ENCODE peak calls at places on chromosomes 6 and 20, in ten cellular contexts. T is upper lobe of left lung, V is endothelial cell of umbilical vein, E is spleen, F is K562, O is stomach, B is breast epithelium, L is HCT116, R is sigmoid colon, M is prostate gland. X is an unnamed sample.

GRCh38 chr20:47708140-47708807 is 77.0 kb downstream of the SULF2 start:
- DNase-seq in T (no peak), F (no peak), B (no peak), R (no peak), O (no peak), E (no peak), L (no peak), M (no peak), V (no peak), X (no peak)

GRCh38 chr6:116761779-116762178 is 3.7 kb downstream of the FAM162B start:
- DNase-seq in E (no peak), B (no peak), V (no peak), F (peak; percentile 10), L (no peak), R (no peak), O (no peak), M (no peak), T (no peak), X (no peak)

GRCh38 chr6:28542440-28543293 is 17.0 kb downstream of the GPX5 start:
- DNase-seq in M (peak; percentile 41), F (peak; percentile 92), L (peak; percentile 90), T (no peak), E (no peak), V (peak; percentile 70), B (no peak), R (no peak), O (no peak), X (peak; percentile 58)

GRCh38 chr6:46491789-46492547 is 719 bp upstream of the RCAN2 start:
- DNase-seq in R (no peak), O (peak; percentile 50), T (peak; percentile 84), F (no peak), V (peak; percentile 10), E (peak; percentile 83), B (peak; percentile 23), M (peak; percentile 32), L (peak; percentile 24), X (peak; percentile 34)

GRCh38 chr6:31767096-31767645 is 4.7 kb downstream of the SAPCD1 start:
- DNase-seq in L (no peak), B (no peak), M (no peak), R (no peak), F (no peak), V (no peak), O (no peak), E (peak; percentile 46), T (no peak), X (no peak)

GRCh38 chr6:13229205-13230085 is 98.9 kb downstream of the TBC1D7 start:
- DNase-seq in E (no peak), T (no peak), V (no peak), B (no peak), O (no peak), R (no peak), L (peak; percentile 4), M (no peak), F (no peak), X (no peak)

GRCh38 chr6:102458990-102459389 is 1065.5 kb downstream of the GRIK2 start:
- DNase-seq in O (no peak), M (no peak), E (no peak), L (no peak), R (no peak), B (no peak), T (no peak), V (no peak), F (no peak), X (no peak)

GRCh38 chr6:77883849-77884248 is 231.0 kb downstream of the MEI4 start:
- DNase-seq in V (peak; percentile 74), L (no peak), T (no peak), E (no peak), F (no peak), M (no peak), R (no peak), B (no peak), O (no peak), X (no peak)

GRCh38 chr20:9160760-9161159 is 91.9 kb downstream of the PLCB4 start:
- DNase-seq in M (no peak), B (no peak), T (no peak), R (no peak), L (no peak), E (no peak), F (no peak), V (no peak), O (no peak), X (no peak)

GRCh38 chr6:42029062-42029685 is 21.1 kb upstream of the TAF8 start:
- DNase-seq in L (no peak), E (peak; percentile 32), R (no peak), M (no peak), O (no peak), V (no peak), T (no peak), F (no peak), B (no peak), X (no peak)

GRCh38 chr6:96391776-96392175 is 129.8 kb upstream of the UFL1 start:
- DNase-seq in F (no peak), L (no peak), O (peak; percentile 44), V (no peak), T (no peak), E (no peak), R (no peak), M (no peak), B (no peak), X (peak; percentile 14)

GRCh38 chr6:108030223-108030622 is 44.3 kb downstream of the OSTM1 start:
- DNase-seq in O (no peak), M (no peak), B (no peak), E (no peak), V (no peak), R (no peak), L (no peak), T (no peak), F (no peak), X (no peak)

DNA sequence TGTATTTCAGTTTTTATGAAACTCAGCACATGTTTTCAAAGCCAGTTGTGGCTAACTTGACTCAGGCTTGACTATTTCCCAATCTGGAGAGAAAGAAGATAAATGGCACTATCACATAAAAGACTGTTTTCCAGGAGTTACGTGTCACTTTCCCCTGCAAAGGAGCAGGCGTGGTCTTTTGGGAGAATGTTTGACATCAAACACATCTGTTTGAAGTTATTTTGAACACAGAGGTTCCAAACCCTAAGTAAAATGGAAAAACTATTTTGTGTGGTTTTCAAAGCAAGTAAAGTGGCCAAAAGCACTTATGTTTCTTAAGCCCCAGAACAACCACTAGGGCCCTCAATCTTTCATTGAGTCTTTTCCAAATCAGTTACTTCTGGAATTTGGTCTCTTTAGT is 89.7 kb downstream of the FOXF2 start:
- DNase-seq in V (no peak), O (no peak), R (no peak), L (no peak), F (no peak), E (no peak), T (no peak), M (no peak), B (no peak), X (no peak)
- TF ChIP-seq CTCF in V (no peak), O (no peak), R (no peak), L (no peak), F (no peak), E (no peak), T (no peak), M (no peak), B (no peak), X (no peak)

DNA sequence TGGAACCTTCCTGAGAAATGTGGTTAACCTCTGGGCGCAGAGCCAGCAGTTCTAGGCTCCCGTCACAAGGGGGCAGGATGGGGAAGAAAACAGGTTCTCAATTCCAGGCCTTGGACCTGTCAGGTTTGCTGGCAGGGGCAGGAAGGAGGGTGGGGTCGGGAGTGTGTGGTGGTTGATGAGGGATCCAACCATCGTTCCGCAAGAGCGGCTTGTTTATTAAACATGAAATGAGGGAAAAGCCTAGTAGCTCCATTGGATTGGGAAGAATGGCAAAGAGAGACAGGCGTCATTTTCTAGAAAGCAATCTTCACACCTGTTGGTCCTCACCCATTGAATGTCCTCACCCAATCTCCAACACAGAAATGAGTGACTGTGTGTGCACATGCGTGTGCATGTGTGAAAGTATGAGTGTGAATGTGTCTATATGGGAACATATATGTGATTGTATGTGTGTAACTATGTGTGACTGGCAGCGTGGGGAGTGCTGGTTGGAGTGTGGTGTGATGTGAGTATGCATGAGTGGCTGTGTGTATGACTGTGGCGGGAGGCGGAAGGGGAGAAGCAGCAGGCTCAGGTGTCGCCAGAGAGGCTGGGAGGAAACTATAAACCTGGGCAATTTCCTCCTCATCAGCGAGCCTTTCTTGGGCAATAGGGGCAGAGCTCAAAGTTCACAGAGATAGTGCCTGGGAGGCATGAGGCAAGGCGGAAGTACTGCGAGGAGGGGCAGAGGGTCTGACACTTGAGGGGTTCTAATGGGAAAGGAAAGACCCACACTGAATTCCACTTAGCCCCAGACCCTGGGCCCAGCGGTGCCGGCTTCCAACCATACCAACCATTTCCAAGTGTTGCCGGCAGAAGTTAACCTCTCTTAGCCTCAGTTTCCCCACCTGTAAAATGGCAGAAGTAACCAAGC is 29.6 kb downstream of the SRSF3 start:
- DNase-seq in V (peak; percentile 84), L (peak; percentile 58), R (peak; percentile 95), B (peak; percentile 88), E (peak; percentile 91), T (no peak), M (peak; percentile 89), F (peak; percentile 91), O (peak; percentile 93), X (peak; percentile 94)
- TF ChIP-seq POLR2AphosphoS5 in V (no peak), L (peak; percentile 44), R (peak; percentile 73), B (peak; percentile 81), E (peak; percentile 84), T (peak; percentile 85), M (peak; percentile 93), F (no peak), O (peak; percentile 71), X (peak; percentile 77)

GRCh38 chr20:20719411-20719810 is 7.0 kb upstream of the RALGAPA2 start:
- DNase-seq in L (no peak), V (no peak), O (no peak), T (no peak), E (no peak), R (no peak), B (no peak), F (no peak), M (no peak), X (no peak)

GRCh38 chr20:20721489-20721888 is 9.0 kb upstream of the RALGAPA2 start:
- DNase-seq in L (no peak), R (no peak), V (no peak), B (no peak), M (no peak), E (no peak), T (no peak), F (no peak), O (no peak), X (no peak)

GRCh38 chr20:20720158-20720557 is 7.7 kb upstream of the RALGAPA2 start:
- DNase-seq in V (no peak), F (no peak), T (no peak), B (no peak), L (no peak), O (no peak), E (no peak), M (no peak), R (no peak), X (no peak)
- TF ChIP-seq POLR2A in V (no peak), F (no peak), T (no peak), B (no peak), L (no peak), O (no peak), E (no peak), M (no peak), R (no peak), X (no peak)

DNA sequence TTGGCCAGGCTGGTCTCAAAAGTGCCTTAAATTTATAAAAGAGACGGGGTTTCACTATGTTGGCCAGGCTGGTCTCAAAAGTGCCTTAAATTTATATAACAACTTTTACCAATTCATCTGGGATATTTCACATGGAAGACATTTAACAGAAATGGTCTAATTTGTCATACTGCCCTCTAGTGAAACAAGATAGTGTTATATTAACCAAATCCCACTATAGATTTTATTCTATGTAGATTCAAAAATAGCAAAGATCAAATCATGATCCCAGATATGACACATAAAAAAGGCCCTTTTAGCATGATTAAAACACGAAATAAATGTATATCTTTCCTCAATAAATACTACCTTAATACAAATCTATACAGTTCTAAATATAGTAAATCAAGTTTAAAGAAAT is 102.8 kb upstream of the TFAP2D start:
- DNase-seq in L (no peak), V (no peak), E (no peak), B (no peak), O (no peak), R (no peak), T (no peak), M (no peak), F (no peak), X (no peak)
- TF ChIP-seq CTCF in L (no peak), V (no peak), E (no peak), B (no peak), O (no peak), R (no peak), T (no peak), M (no peak), F (no peak), X (no peak)

X was measured in transverse colon.